ENCODE peak calls at places on chromosomes 11 and 22, in ten cellular contexts. P is fibroblast of lung, S is lung, Y is NB4, H is AG04449, K is fibroblast of villous mesenchyme, L is WTC11, G is cardiac fibroblast, M is Peyer's patch, D is dorsolateral prefrontal cortex. B is an unnamed sample.

GRCh38 chr11:6116638-6117037 is 9.2 kb downstream of the OR56B4 start:
- DNase-seq in D (no peak), S (no peak), L (no peak), K (no peak), G (no peak), H (no peak), Y (no peak), M (no peak), P (no peak), B (no peak)

GRCh38 chr11:119509969-119510401 is 87.0 kb upstream of the THY1 start:
- DNase-seq in S (no peak), K (peak), D (peak), G (peak), Y (peak), H (peak), M (no peak), L (no peak), P (peak), B (peak)

GRCh38 chr11:118263694-118264567 is at the start of gene MPZL2:
- DNase-seq in D (no peak), P (no peak), K (no peak), S (peak), G (no peak), H (no peak), L (peak), Y (peak), M (peak), B (no peak)

GRCh38 chr11:2366271-2366670 is 10.8 kb upstream of the CD81 start:
- DNase-seq in S (no peak), P (no peak), D (peak), K (no peak), H (no peak), L (no peak), M (no peak), G (no peak), Y (no peak), B (no peak)

GRCh38 chr11:64918056-64918455 is 1.0 kb upstream of the ATG2A start:
- DNase-seq in G (peak), H (no peak), M (no peak), Y (peak), K (peak), P (peak), S (no peak), D (no peak), L (no peak), B (no peak)

GRCh38 chr11:2385156-2386151 is 8.3 kb downstream of the CD81 start:
- DNase-seq in M (peak), H (no peak), K (no peak), S (no peak), L (no peak), P (no peak), D (no peak), Y (no peak), G (no peak), B (peak)

GRCh38 chr11:23539556-23539955 is 679.3 kb upstream of the CCDC179 start:
- DNase-seq in D (no peak), G (no peak), M (no peak), P (peak), Y (no peak), L (no peak), S (no peak), H (no peak), K (no peak), B (no peak)

GRCh38 chr11:90593099-90593498 is 370.2 kb upstream of the CHORDC1 start:
- DNase-seq in D (no peak), M (no peak), G (no peak), H (no peak), S (no peak), L (no peak), Y (peak), K (no peak), P (no peak), B (no peak)

GRCh38 chr11:102179366-102179765 is 69.1 kb downstream of the YAP1 start:
- DNase-seq in P (no peak), M (no peak), L (no peak), H (no peak), K (no peak), D (no peak), G (no peak), S (no peak), Y (no peak), B (no peak)

GRCh38 chr22:20115691-20116375 is at the start of gene RANBP1:
- DNase-seq in G (no peak), D (no peak), K (no peak), S (no peak), M (no peak), L (no peak), H (no peak), P (no peak), Y (no peak), B (no peak)

GRCh38 chr11:34667810-34668582 is 47.1 kb downstream of the EHF start:
- DNase-seq in P (no peak), K (no peak), M (no peak), H (no peak), G (no peak), Y (no peak), L (no peak), D (no peak), S (no peak), B (no peak)

GRCh38 chr11:67290801-67291200 is 1.7 kb downstream of the ANKRD13D start:
- DNase-seq in S (no peak), K (peak), L (no peak), H (no peak), P (no peak), G (peak), M (no peak), D (no peak), Y (no peak), B (no peak)

GRCh38 chr11:129639300-129639699 is 176.3 kb upstream of the TMEM45B start:
- DNase-seq in L (no peak), P (peak), Y (peak), G (peak), H (peak), K (peak), M (no peak), S (no peak), D (no peak), B (no peak)

GRCh38 chr11:123765601-123766000 is 11.3 kb upstream of the OR6X1 start:
- DNase-seq in K (no peak), P (no peak), M (no peak), H (no peak), S (no peak), L (no peak), G (no peak), Y (no peak), D (no peak), B (no peak)

GRCh38 chr11:64178203-64178602 is 7.8 kb upstream of the STIP1 start:
- DNase-seq in M (no peak), P (no peak), K (no peak), S (no peak), Y (no peak), G (no peak), H (no peak), D (no peak), L (no peak), B (no peak)

GRCh38 chr22:27107824-27108223 is 450.4 kb downstream of the MIAT start:
- DNase-seq in K (peak), P (peak), S (no peak), H (peak), M (peak), Y (peak), G (peak), D (no peak), L (no peak), B (no peak)

GRCh38 chr11:15471709-15472404 is 357.1 kb downstream of the INSC start:
- DNase-seq in P (no peak), L (no peak), D (no peak), K (no peak), Y (no peak), H (no peak), M (peak), S (no peak), G (no peak), B (no peak)

GRCh38 chr22:44286673-44287072 is 26.1 kb downstream of the SHISAL1 start:
- DNase-seq in P (no peak), K (no peak), S (no peak), D (peak), L (no peak), H (no peak), M (no peak), G (no peak), Y (no peak), B (no peak)

GRCh38 chr11:111183706-111184105 is 61.8 kb upstream of the POU2AF2 start:
- DNase-seq in G (peak), D (no peak), L (no peak), P (no peak), H (no peak), M (no peak), S (no peak), K (no peak), Y (no peak), B (no peak)

GRCh38 chr11:83508804-83509203 is 222.6 kb upstream of the CCDC90B start:
- DNase-seq in H (no peak), P (no peak), S (no peak), G (no peak), L (no peak), Y (peak), M (peak), K (peak), D (no peak), B (no peak)

GRCh38 chr11:7416080-7416479 is 69.2 kb upstream of the OLFML1 start:
- DNase-seq in K (no peak), S (no peak), D (no peak), H (no peak), G (no peak), L (no peak), P (no peak), Y (no peak), M (no peak), B (no peak)

GRCh38 chr11:69033431-69033830 is 15.3 kb upstream of the TPCN2 start:
- DNase-seq in Y (no peak), D (no peak), M (no peak), S (no peak), K (no peak), L (no peak), G (no peak), H (no peak), P (no peak), B (no peak)

GRCh38 chr11:12540913-12541587 is 133.2 kb upstream of the TEAD1 start:
- DNase-seq in Y (no peak), D (no peak), M (no peak), K (peak), L (no peak), P (peak), S (no peak), G (peak), H (peak), B (no peak)
- TF ChIP-seq CTCF in Y (no peak), D (no peak), M (peak), K (peak), L (no peak), P (peak), S (no peak), G (peak), H (peak), B (no peak)

GRCh38 chr11:78081583-78081982 is 1.9 kb upstream of the NDUFC2 start:
- DNase-seq in P (no peak), K (no peak), Y (no peak), M (no peak), G (no peak), H (no peak), S (no peak), L (no peak), D (no peak), B (no peak)

GRCh38 chr11:78079232-78080083 is at the start of gene NDUFC2:
- DNase-seq in S (peak), M (peak), D (peak), P (peak), Y (peak), H (no peak), K (peak), G (peak), L (peak), B (peak)

GRCh38 chr11:78080818-78081495 is 1.3 kb upstream of the NDUFC2 start:
- DNase-seq in H (no peak), D (no peak), L (no peak), P (peak), S (no peak), G (peak), K (peak), Y (peak), M (no peak), B (no peak)

GRCh38 chr11:78078218-78079167 is 1.2 kb downstream of the NDUFC2 start:
- DNase-seq in L (no peak), Y (peak), M (no peak), D (no peak), H (no peak), S (no peak), K (peak), G (no peak), P (no peak), B (no peak)

DNA sequence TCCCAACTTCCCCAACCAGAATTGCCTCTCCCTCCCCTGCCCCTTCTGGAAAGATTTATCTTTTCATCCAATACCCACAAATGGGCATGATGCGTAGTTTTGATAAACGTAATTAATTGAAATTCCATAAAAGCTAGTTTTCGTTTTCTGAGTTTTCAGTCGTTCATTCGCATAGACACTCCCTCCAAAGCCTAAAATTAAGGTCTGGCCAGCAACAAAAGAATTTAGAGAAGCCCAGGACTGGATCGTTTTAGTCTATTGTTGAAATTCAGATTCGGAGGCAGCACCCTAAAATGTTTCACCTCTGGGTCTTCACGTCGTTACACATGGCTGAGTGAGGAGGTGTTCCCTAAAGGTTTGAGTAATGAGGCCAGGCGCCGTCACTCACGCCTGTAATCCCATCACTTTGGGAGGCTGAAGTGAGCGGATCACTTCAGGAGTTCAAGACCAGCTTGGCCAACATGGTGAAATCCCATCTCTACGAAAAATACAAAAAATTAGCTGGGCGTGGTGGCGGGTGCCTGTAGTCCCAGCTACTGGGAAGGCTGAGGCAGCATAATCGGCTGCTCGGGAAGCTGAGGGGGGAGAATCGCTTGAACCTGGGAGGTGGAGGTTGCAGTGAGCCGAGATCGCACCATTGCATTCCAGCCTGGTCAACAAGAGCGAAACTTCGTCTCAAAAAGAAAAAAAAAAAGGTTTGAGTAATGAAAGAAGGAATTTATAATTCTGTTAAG is 589 bp upstream of the NDUFC2 start:
- DNase-seq in P (no peak), S (no peak), Y (no peak), L (no peak), K (no peak), H (no peak), D (no peak), G (no peak), M (no peak), B (no peak)
- TF ChIP-seq CTCF in P (no peak), S (no peak), Y (no peak), L (no peak), K (peak), H (no peak), D (no peak), G (no peak), M (no peak), B (no peak)

GRCh38 chr11:93784935-93785360 is 866 bp downstream of the MED17 start:
- DNase-seq in D (no peak), G (no peak), L (no peak), K (no peak), Y (no peak), H (no peak), P (peak), S (no peak), M (no peak), B (no peak)
- TF ChIP-seq CTCF in D (no peak), G (no peak), L (no peak), K (no peak), Y (no peak), H (no peak), P (no peak), S (no peak), M (no peak), B (no peak)

DNA sequence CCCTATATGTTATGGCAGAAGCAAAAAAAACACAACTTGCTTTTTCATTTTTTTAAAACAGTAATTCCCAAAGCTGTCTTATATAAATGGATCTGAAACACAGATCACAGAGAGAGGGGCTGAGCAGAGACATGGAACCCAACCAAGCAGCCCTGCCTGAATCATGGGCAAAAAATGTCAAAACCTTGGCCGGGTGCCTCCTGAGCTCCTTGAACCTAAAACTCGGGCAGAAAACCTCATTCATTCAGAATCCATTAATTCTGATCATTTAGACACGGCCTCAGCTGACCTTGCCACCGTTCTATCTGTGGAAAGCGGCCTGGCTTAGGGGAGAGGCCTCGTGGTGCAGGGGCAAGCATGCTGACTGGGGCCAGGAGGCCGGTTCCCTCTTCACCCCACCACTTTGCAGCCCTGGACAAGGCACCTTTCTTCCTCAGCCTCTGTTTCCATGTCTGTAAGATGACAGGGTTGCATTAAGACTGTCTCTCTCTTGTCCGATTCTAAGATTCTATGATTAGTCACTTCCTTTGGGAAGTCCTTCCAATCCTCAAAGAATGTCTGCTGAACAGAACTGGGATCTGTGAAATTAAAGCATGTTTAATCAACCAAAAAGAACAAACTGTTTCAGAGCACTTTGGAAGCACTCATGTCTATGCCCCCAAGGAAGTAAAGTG is 26.0 kb downstream of the TENM4 start:
- DNase-seq in H (no peak), K (peak), L (no peak), Y (no peak), S (no peak), G (peak), M (no peak), D (no peak), P (peak), B (no peak)
- TF ChIP-seq CTCF in H (no peak), K (no peak), L (no peak), Y (no peak), S (no peak), G (no peak), M (no peak), D (no peak), P (no peak), B (no peak)

GRCh38 chr11:26030419-26030818 is 301.5 kb upstream of the ANO3 start:
- DNase-seq in D (no peak), L (no peak), M (no peak), H (no peak), Y (no peak), P (no peak), S (no peak), K (no peak), G (no peak), B (no peak)

GRCh38 chr11:26028294-26028954 is 303.5 kb upstream of the ANO3 start:
- DNase-seq in H (peak), D (no peak), G (peak), M (no peak), K (peak), Y (no peak), S (no peak), P (peak), L (no peak), B (no peak)

GRCh38 chr11:26025680-26026079 is 306.2 kb upstream of the ANO3 start:
- DNase-seq in Y (no peak), L (no peak), G (peak), S (no peak), P (peak), M (no peak), K (peak), H (no peak), D (no peak), B (no peak)

DNA sequence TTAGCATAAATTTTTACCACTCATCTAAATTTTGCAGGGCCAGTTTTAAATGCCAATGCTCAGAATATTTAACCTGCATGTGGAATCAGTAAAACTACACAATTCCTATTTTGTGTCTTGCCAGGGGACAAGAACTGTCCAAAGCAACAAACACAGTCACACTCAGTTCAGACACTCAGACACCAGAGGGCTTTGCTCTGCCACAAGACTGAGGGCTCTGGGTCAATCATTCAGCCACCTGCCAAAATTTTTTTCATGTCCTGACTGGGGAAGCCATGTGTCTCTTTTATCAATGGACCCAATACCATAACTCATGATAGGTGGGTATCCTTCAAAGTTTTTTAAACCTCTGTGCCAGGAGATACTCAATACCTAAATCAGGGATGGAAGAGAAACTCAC is 304.0 kb upstream of the ANO3 start:
- DNase-seq in L (no peak), G (no peak), D (no peak), P (no peak), K (no peak), Y (no peak), H (no peak), M (no peak), S (no peak), B (no peak)
- TF ChIP-seq CTCF in L (no peak), G (no peak), D (no peak), P (no peak), K (no peak), Y (no peak), H (no peak), M (no peak), S (no peak), B (no peak)

GRCh38 chr11:60184824-60185511 is 2.1 kb upstream of the MS4A6A start:
- DNase-seq in D (no peak), G (no peak), P (no peak), M (no peak), S (no peak), H (no peak), L (no peak), K (no peak), Y (peak), B (no peak)
- TF ChIP-seq CTCF in D (no peak), G (no peak), P (no peak), M (no peak), S (no peak), H (no peak), L (no peak), K (no peak), Y (no peak), B (no peak)

DNA sequence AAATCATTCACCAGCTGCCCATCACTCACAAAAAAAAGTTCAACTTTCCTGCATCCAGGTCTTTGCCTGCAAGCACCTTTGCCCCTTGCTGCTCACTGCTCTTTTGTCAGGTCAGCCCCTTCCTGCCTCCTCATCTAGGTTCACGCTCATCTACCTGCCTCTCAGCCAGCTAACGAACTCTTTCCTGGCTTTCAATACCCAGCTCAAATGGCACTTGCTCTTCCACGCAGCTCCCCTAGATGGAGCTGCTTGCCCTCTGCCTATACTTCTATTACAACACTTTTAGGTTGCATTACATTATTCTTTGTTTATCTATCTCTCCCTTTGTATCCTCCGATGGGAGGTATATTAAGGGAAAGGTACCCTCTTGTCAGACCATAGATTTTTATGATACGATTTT is 78.9 kb upstream of the TBCEL start:
- DNase-seq in P (no peak), G (no peak), S (no peak), L (no peak), H (no peak), M (no peak), Y (peak), K (no peak), D (no peak), B (no peak)
- TF ChIP-seq CTCF in P (peak), G (peak), S (no peak), L (peak), H (no peak), M (no peak), Y (peak), K (peak), D (no peak), B (peak)